ENCODE peak calls at places on chromosomes 12 and 14, in ten cellular contexts. R is lower leg skin, W is uterus, N is epithelial cell of esophagus, O is left ventricle myocardium inferior, D is GM12865, Q is DND-41, Z is Panc1, M is IMR-90, P is PC-3. F is an unnamed sample.

GRCh38 chr14:52473557-52473956 is 78.7 kb downstream of the TXNDC16 start:
- DNase-seq in R (no peak), W (no peak), N (peak; percentile 62), O (no peak), D (peak; percentile 45), Q (no peak), Z (no peak), M (peak; percentile 51), P (peak; percentile 78), F (peak; percentile 76)

GRCh38 chr12:46110928-46111699 is 120.7 kb upstream of the SCAF11 start:
- DNase-seq in R (no peak), W (no peak), N (peak; percentile 73), O (no peak), D (peak; percentile 36), Q (no peak), Z (no peak), M (no peak), P (no peak), F (peak; percentile 12)

GRCh38 chr14:35814371-35815005 is 5.4 kb upstream of the RALGAPA1 start:
- DNase-seq in R (no peak), W (no peak), N (peak; percentile 66), O (no peak), D (peak; percentile 73), Q (peak; percentile 79), Z (no peak), M (peak; percentile 40), P (peak; percentile 74), F (peak; percentile 65)

GRCh38 chr14:99342906-99343305 is 70.9 kb upstream of the BCL11B start:
- DNase-seq in R (no peak), W (no peak), N (no peak), O (no peak), D (no peak), Q (no peak), Z (no peak), M (no peak), P (no peak), F (no peak)

GRCh38 chr14:99137913-99138571 is 134.0 kb downstream of the BCL11B start:
- DNase-seq in R (no peak), W (no peak), N (no peak), O (no peak), D (peak; percentile 9), Q (no peak), Z (no peak), M (no peak), P (no peak), F (no peak)

GRCh38 chr12:130169256-130169655 is 7.0 kb downstream of the FZD10 start:
- DNase-seq in R (no peak), W (no peak), N (no peak), O (no peak), D (no peak), Q (peak; percentile 76), Z (no peak), M (no peak), P (no peak), F (no peak)

GRCh38 chr14:97299661-97300060 is 502.5 kb downstream of the VRK1 start:
- DNase-seq in R (no peak), W (no peak), N (no peak), O (no peak), D (peak; percentile 77), Q (no peak), Z (no peak), M (no peak), P (no peak), F (no peak)

GRCh38 chr12:122834921-122835692 is at the start of gene HIP1R:
- DNase-seq in R (peak; percentile 21), W (no peak), N (peak; percentile 45), O (no peak), D (peak; percentile 58), Q (peak; percentile 50), Z (no peak), M (no peak), P (peak; percentile 27), F (no peak)

GRCh38 chr12:57617942-57618341 is 6.7 kb downstream of the ARHGEF25 start:
- DNase-seq in R (no peak), W (no peak), N (no peak), O (no peak), D (no peak), Q (no peak), Z (no peak), M (no peak), P (no peak), F (no peak)

GRCh38 chr12:130070017-130070653 is 92.1 kb upstream of the FZD10 start:
- DNase-seq in R (peak; percentile 46), W (no peak), N (no peak), O (no peak), D (no peak), Q (no peak), Z (no peak), M (no peak), P (no peak), F (no peak)

GRCh38 chr12:29041621-29042020 is 107.5 kb upstream of the FAR2 start:
- DNase-seq in R (no peak), W (no peak), N (peak; percentile 16), O (no peak), D (no peak), Q (no peak), Z (peak; percentile 65), M (peak; percentile 76), P (peak; percentile 99), F (peak; percentile 91)

DNA sequence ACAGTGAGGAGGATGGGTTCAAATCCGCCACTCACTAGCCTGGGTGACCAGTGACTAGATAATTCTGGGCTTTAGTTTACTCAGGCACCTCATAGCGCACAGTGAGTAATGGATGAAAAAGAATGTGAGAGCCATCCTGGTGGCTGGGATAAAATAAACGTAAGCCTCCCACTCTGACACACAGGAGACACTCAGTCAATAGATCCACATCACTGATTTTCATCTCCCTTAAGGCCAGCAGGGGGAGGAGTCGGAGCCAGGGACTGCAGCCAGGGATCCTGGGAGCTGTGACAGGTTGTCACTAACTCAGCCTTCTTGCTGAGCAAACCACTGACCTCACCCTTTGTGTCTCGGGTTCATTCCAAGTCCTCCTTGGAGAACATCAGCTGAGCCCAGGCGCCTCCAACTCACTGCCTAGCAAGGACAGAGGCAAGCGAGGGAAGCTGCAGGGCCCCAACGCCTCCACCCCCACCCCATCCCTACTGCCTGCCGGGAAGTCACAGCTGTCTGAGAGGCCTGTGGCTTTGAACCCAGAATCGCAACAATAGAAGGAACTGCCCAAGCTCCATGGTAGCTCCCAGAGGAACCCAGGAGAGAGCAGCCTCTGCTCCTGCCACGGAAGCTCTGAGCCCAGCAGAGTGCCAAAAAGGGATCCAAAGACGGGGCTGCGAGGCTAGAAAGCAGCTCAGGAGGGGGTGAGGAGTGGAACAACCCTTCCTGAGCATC is 30.7 kb downstream of the PXN start:
- DNase-seq in R (peak; percentile 91), W (peak; percentile 87), N (peak; percentile 86), O (peak; percentile 86), D (peak; percentile 50), Q (no peak), Z (peak; percentile 90), M (peak; percentile 97), P (peak; percentile 99), F (peak; percentile 97)
- H3K4me3 ChIP-seq in R (no peak overlapping the region), W (no peak overlapping the region), N (no peak overlapping the region), O (peak overlapping the region; percentile 46), D (no peak overlapping the region), Q (no peak overlapping the region), Z (no peak overlapping the region), M (no peak overlapping the region), P (peak overlapping the region; percentile 21), F (no peak overlapping the region)

GRCh38 chr12:65106948-65107347 is 14.2 kb downstream of the WIF1 start:
- DNase-seq in R (no peak), W (no peak), N (peak; percentile 18), O (no peak), D (no peak), Q (no peak), Z (no peak), M (peak; percentile 3), P (peak; percentile 56), F (peak; percentile 44)
- TF ChIP-seq CTCF in R (no peak), W (no peak), N (peak; percentile 31), O (peak; percentile 40), D (peak; percentile 23), Q (peak; percentile 46), Z (peak; percentile 53), M (peak; percentile 40), P (peak; percentile 72), F (peak; percentile 49)

GRCh38 chr14:75518625-75519024 is 3.6 kb upstream of the BATF start:
- DNase-seq in R (no peak), W (no peak), N (peak; percentile 47), O (no peak), D (peak; percentile 87), Q (no peak), Z (peak; percentile 32), M (no peak), P (peak; percentile 41), F (peak; percentile 38)
- H3K4me3 ChIP-seq in R (no peak overlapping the region), W (no peak overlapping the region), N (no peak overlapping the region), O (no peak overlapping the region), D (peak overlapping the region; percentile 91), Q (no peak overlapping the region), Z (no peak overlapping the region), M (no peak overlapping the region), P (no peak overlapping the region), F (no peak overlapping the region)

GRCh38 chr12:48182659-48183058 is 785 bp upstream of the CCDC184 start:
- DNase-seq in R (no peak), W (no peak), N (no peak), O (no peak), D (no peak), Q (no peak), Z (no peak), M (no peak), P (no peak), F (no peak)

GRCh38 chr12:48185181-48185919 is 1.9 kb downstream of the CCDC184 start:
- DNase-seq in R (no peak), W (no peak), N (peak; percentile 31), O (no peak), D (no peak), Q (no peak), Z (no peak), M (no peak), P (no peak), F (peak; percentile 30)

GRCh38 chr12:48184549-48184922 is 1.1 kb downstream of the CCDC184 start:
- DNase-seq in R (no peak), W (no peak), N (no peak), O (no peak), D (no peak), Q (no peak), Z (no peak), M (no peak), P (no peak), F (no peak)

GRCh38 chr12:48183876-48184548 is 568 bp downstream of the CCDC184 start:
- DNase-seq in R (no peak), W (peak; percentile 17), N (no peak), O (no peak), D (no peak), Q (no peak), Z (no peak), M (no peak), P (no peak), F (no peak)

DNA sequence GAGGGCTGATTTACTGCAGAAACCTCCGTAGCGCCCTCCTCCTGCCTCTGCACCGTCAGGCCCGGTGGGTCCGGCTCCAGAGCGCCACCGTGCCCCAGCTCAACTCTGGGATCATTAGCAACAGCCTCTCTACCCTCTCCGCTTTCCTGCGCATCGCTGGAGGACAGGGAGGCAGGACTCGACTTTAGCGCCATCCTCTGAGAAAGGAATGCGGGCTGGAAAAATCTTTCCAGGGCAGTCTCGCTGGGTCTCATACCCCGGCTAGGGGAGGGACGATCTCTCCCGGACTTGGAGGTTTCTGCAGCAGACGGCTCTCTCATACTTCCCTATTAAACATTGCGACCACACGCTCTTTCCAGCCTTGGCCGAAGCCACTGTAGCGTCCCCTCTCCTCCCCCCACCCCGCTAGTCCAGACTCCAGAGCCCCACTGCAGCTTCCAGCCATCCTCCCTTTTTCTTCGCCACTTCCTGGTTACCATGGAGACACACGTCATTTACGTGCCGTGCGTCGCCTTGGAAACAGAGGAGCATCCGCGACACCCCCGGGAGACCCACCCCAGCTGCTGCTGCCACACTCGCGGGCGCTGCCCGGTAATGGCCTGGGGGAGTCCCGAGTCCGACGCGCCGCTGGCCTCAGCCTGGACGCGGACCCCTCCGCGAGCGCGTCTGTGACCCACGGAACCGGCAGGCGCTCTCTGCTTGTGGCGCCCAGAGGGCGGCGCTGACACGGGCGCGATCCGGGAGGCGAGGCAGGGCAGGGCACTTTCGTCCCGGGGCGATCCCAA is at the start of gene CCDC184:
- DNase-seq in R (peak; percentile 43), W (peak; percentile 66), N (peak; percentile 47), O (peak; percentile 59), D (peak; percentile 81), Q (peak; percentile 46), Z (peak; percentile 38), M (peak; percentile 73), P (peak; percentile 15), F (peak; percentile 66)
- TF ChIP-seq CTCF in R (no peak), W (peak; percentile 34), N (no peak), O (peak; percentile 50), D (peak; percentile 51), Q (peak; percentile 29), Z (peak; percentile 65), M (peak; percentile 37), P (peak; percentile 42), F (peak; percentile 47)